ENCODE peak calls at places on chromosomes 11 and 22, in four cellular contexts. One of them, this sample, is unnamed.

GRCh38 chr11:72222907-72223614 is 1.5 kb upstream of the INPPL1 start:
- DNase-seq in head of caudate nucleus: peak; percentile 86
- DNase-seq in stimulated activated CD4-positive, alpha-beta T cell treated with anti-CD3 and anti-CD28 coated beads, TNF-alpha, amount 100 ng/mL, for 24 hours: peak; percentile 86
- DNase-seq in uterus: peak; percentile 96
- DNase-seq in this sample: peak; percentile 94

GRCh38 chr22:30423296-30423958 is 2.1 kb upstream of the MTFP1 start:
- DNase-seq in head of caudate nucleus: no peak
- DNase-seq in stimulated activated CD4-positive, alpha-beta T cell treated with anti-CD3 and anti-CD28 coated beads, TNF-alpha, amount 100 ng/mL, for 24 hours: peak; percentile 17
- DNase-seq in uterus: peak; percentile 53
- DNase-seq in this sample: peak; percentile 39

GRCh38 chr22:45889093-45889538 is 87.8 kb downstream of the WNT7B start:
- DNase-seq in uterus: no peak
- DNase-seq in head of caudate nucleus: no peak
- DNase-seq in stimulated activated CD4-positive, alpha-beta T cell treated with anti-CD3 and anti-CD28 coated beads, TNF-alpha, amount 100 ng/mL, for 24 hours: no peak
- DNase-seq in this sample: no peak

GRCh38 chr11:75796091-75796435 is 18.9 kb upstream of the UVRAG start:
- DNase-seq in head of caudate nucleus: no peak
- DNase-seq in stimulated activated CD4-positive, alpha-beta T cell treated with anti-CD3 and anti-CD28 coated beads, TNF-alpha, amount 100 ng/mL, for 24 hours: no peak
- DNase-seq in uterus: no peak
- DNase-seq in this sample: no peak

GRCh38 chr11:75475767-75476650 is 43.0 kb upstream of the KLHL35 start:
- DNase-seq in head of caudate nucleus: no peak
- DNase-seq in uterus: peak; percentile 60
- DNase-seq in stimulated activated CD4-positive, alpha-beta T cell treated with anti-CD3 and anti-CD28 coated beads, TNF-alpha, amount 100 ng/mL, for 24 hours: no peak
- DNase-seq in this sample: no peak

GRCh38 chr11:35214792-35215193 is 75.8 kb downstream of the CD44 start:
- DNase-seq in head of caudate nucleus: no peak
- DNase-seq in uterus: no peak
- DNase-seq in stimulated activated CD4-positive, alpha-beta T cell treated with anti-CD3 and anti-CD28 coated beads, TNF-alpha, amount 100 ng/mL, for 24 hours: peak; percentile 9
- DNase-seq in this sample: peak; percentile 21

GRCh38 chr22:33747576-33748180 is 172.6 kb downstream of the LARGE1 start:
- DNase-seq in uterus: no peak
- DNase-seq in head of caudate nucleus: no peak
- DNase-seq in stimulated activated CD4-positive, alpha-beta T cell treated with anti-CD3 and anti-CD28 coated beads, TNF-alpha, amount 100 ng/mL, for 24 hours: no peak
- DNase-seq in this sample: no peak

GRCh38 chr11:2088284-2088683 is 50.9 kb downstream of the IGF2 start:
- DNase-seq in stimulated activated CD4-positive, alpha-beta T cell treated with anti-CD3 and anti-CD28 coated beads, TNF-alpha, amount 100 ng/mL, for 24 hours: no peak
- DNase-seq in uterus: no peak
- DNase-seq in head of caudate nucleus: no peak
- DNase-seq in this sample: no peak

GRCh38 chr22:34804588-34804987 is 261.4 kb upstream of the ISX start:
- DNase-seq in stimulated activated CD4-positive, alpha-beta T cell treated with anti-CD3 and anti-CD28 coated beads, TNF-alpha, amount 100 ng/mL, for 24 hours: no peak
- DNase-seq in uterus: no peak
- DNase-seq in head of caudate nucleus: no peak
- DNase-seq in this sample: no peak

GRCh38 chr22:45207981-45208664 is 32.6 kb downstream of the KIAA0930 start:
- DNase-seq in head of caudate nucleus: no peak
- DNase-seq in stimulated activated CD4-positive, alpha-beta T cell treated with anti-CD3 and anti-CD28 coated beads, TNF-alpha, amount 100 ng/mL, for 24 hours: no peak
- DNase-seq in uterus: no peak
- DNase-seq in this sample: no peak

GRCh38 chr11:58796333-58797049 is 48.0 kb downstream of the GLYATL2 start:
- DNase-seq in head of caudate nucleus: peak; percentile 15
- DNase-seq in uterus: no peak
- DNase-seq in stimulated activated CD4-positive, alpha-beta T cell treated with anti-CD3 and anti-CD28 coated beads, TNF-alpha, amount 100 ng/mL, for 24 hours: no peak
- DNase-seq in this sample: no peak

GRCh38 chr11:74276581-74276980 is 34.9 kb downstream of the P4HA3 start:
- DNase-seq in stimulated activated CD4-positive, alpha-beta T cell treated with anti-CD3 and anti-CD28 coated beads, TNF-alpha, amount 100 ng/mL, for 24 hours: no peak
- DNase-seq in head of caudate nucleus: no peak
- DNase-seq in uterus: no peak
- DNase-seq in this sample: no peak

GRCh38 chr22:46984751-46985506 is 222.5 kb downstream of the TBC1D22A start:
- DNase-seq in head of caudate nucleus: no peak
- DNase-seq in uterus: no peak
- DNase-seq in stimulated activated CD4-positive, alpha-beta T cell treated with anti-CD3 and anti-CD28 coated beads, TNF-alpha, amount 100 ng/mL, for 24 hours: no peak
- DNase-seq in this sample: no peak

GRCh38 chr11:64339754-64340408 is at the start of gene CCDC88B:
- DNase-seq in stimulated activated CD4-positive, alpha-beta T cell treated with anti-CD3 and anti-CD28 coated beads, TNF-alpha, amount 100 ng/mL, for 24 hours: peak; percentile 66
- DNase-seq in head of caudate nucleus: peak; percentile 46
- DNase-seq in uterus: no peak
- DNase-seq in this sample: peak; percentile 74

GRCh38 chr22:43826142-43827093 is 14.3 kb upstream of the EFCAB6 start:
- DNase-seq in stimulated activated CD4-positive, alpha-beta T cell treated with anti-CD3 and anti-CD28 coated beads, TNF-alpha, amount 100 ng/mL, for 24 hours: no peak
- DNase-seq in head of caudate nucleus: peak; percentile 47
- DNase-seq in uterus: no peak
- DNase-seq in this sample: no peak